ENCODE peak calls at places on chromosomes 1 and 21, in seven cellular contexts. L is body of pancreas; Z is uterus; J is glutamatergic neuron; K is left ventricle myocardium inferior; D is activated CD8-positive, alpha-beta T cell treated with anti-CD3 and anti-CD28 coated beads for 36 hours; G is GM23338. A is an unnamed sample.

GRCh38 chr21:33247596-33247995 is 17.9 kb downstream of the IFNAR2 start:
- DNase-seq in G (no peak), L (no peak), K (no peak), Z (no peak), D (no peak), J (no peak), A (no peak)

GRCh38 chr1:168510595-168510918 is 33.2 kb downstream of the XCL2 start:
- DNase-seq in Z (no peak), L (no peak), G (no peak), J (no peak), D (no peak), K (no peak), A (no peak)

GRCh38 chr1:154419620-154420020 is 14.5 kb downstream of the IL6R start:
- DNase-seq in G (no peak), Z (peak), L (peak), D (peak), J (no peak), K (peak), A (peak)

GRCh38 chr1:186059311-186059710 is 315.7 kb downstream of the TPR start:
- DNase-seq in G (no peak), D (no peak), Z (no peak), K (no peak), J (no peak), L (no peak), A (no peak)

GRCh38 chr1:198155253-198155652 is 1.5 kb upstream of the NEK7 start:
- DNase-seq in L (no peak), Z (no peak), J (no peak), G (no peak), K (no peak), D (no peak), A (no peak)

GRCh38 chr1:83055391-83056170 is 943.4 kb downstream of the TTLL7 start:
- DNase-seq in J (no peak), K (no peak), Z (no peak), L (no peak), D (no peak), G (peak), A (no peak)

GRCh38 chr1:14924012-14924452 is 229.5 kb upstream of the TMEM51 start:
- DNase-seq in K (peak), G (peak), L (peak), Z (peak), D (peak), J (peak), A (peak)

GRCh38 chr1:154158307-154159125 is 3.6 kb upstream of the NUP210L start:
- DNase-seq in Z (no peak), D (no peak), K (no peak), L (no peak), J (no peak), G (no peak), A (no peak)

GRCh38 chr1:234230414-234230862 is 142.8 kb upstream of the COA6 start:
- DNase-seq in K (no peak), G (no peak), Z (no peak), J (no peak), D (peak), L (no peak), A (no peak)

GRCh38 chr1:234234199-234234598 is 139.1 kb upstream of the COA6 start:
- DNase-seq in L (no peak), G (no peak), K (no peak), J (peak), Z (no peak), D (no peak), A (no peak)

GRCh38 chr1:234231893-234232276 is 141.4 kb upstream of the COA6 start:
- DNase-seq in D (no peak), L (no peak), K (no peak), G (no peak), Z (no peak), J (no peak), A (no peak)

GRCh38 chr1:234229676-234230075 is 143.6 kb upstream of the COA6 start:
- DNase-seq in L (no peak), Z (no peak), J (no peak), D (no peak), K (no peak), G (no peak), A (no peak)

GRCh38 chr1:234231061-234231892 is 142.0 kb upstream of the COA6 start:
- DNase-seq in J (peak), L (no peak), G (peak), K (no peak), Z (no peak), D (no peak), A (no peak)
- TF ChIP-seq CTCF in J (peak), L (no peak), G (peak), K (no peak), Z (no peak), D (no peak), A (no peak)

GRCh38 chr1:85258536-85259117 is 835 bp downstream of the C1orf52 start:
- DNase-seq in J (no peak), L (no peak), K (no peak), D (no peak), Z (no peak), G (no peak), A (no peak)
- TF ChIP-seq CTCF in J (no peak), L (no peak), K (no peak), D (no peak), Z (no peak), G (peak), A (no peak)

GRCh38 chr1:207396360-207396759 is 57.8 kb upstream of the CR2 start:
- DNase-seq in K (no peak), Z (no peak), G (peak), J (no peak), L (no peak), D (no peak), A (no peak)

GRCh38 chr1:207401578-207401977 is 52.5 kb upstream of the CR2 start:
- DNase-seq in G (peak), J (no peak), Z (no peak), K (no peak), D (no peak), L (no peak), A (no peak)

GRCh38 chr1:207398986-207399385 is 55.1 kb upstream of the CR2 start:
- DNase-seq in Z (no peak), G (no peak), J (no peak), D (no peak), L (no peak), K (no peak), A (peak)

GRCh38 chr1:207393610-207394009 is 60.5 kb upstream of the CR2 start:
- DNase-seq in D (peak), K (no peak), Z (no peak), G (no peak), J (no peak), L (peak), A (no peak)

GRCh38 chr1:207397525-207397926 is 56.6 kb upstream of the CR2 start:
- DNase-seq in L (no peak), J (no peak), K (no peak), Z (no peak), D (no peak), G (peak), A (no peak)
- TF ChIP-seq CTCF in L (no peak), J (no peak), K (no peak), Z (no peak), D (no peak), G (peak), A (peak)

DNA sequence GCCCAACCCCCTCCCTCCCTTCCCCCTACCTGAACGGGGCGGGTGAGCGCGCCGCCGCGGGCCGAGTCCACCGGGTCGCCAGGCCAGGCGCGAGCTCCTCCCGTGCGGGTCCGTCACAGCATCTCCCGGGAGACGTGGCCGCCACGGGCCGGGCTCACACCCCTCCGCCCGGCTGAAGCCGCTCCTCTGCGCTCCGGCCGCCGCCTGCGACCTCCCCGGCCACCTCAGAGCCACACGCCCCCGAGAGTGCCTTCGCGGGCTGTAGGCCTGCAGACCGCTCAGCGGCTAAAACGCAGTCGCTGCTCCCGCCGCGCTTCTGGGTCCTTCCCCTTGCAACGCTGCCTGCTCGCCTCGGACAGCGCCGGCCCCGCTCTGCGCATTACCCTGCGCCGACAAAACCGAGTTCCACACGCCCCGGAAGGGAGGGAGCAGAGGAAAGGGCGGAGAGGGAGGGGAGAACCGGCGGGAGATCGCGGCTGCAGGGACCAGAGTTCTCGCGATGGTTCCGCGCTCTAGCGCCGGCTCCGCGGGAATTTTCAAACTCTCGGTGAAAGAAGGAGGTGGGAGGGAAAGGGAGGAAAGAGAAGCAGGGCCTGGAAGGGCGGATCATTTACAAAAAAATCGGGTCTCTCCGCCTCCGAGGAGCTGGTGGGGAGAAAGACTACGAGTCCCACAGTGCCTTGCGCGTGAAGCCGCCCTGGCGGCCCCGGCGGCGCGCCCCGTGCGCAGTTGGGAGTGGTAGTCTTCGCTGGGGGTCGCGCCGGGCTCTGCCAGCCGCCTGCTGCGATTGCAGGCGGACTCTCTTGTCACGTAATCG is at the start of gene AHCTF1:
- DNase-seq in J (peak), Z (peak), G (peak), L (peak), D (peak), K (peak), A (peak)
- TF ChIP-seq CTCF in J (no peak), Z (peak), G (no peak), L (peak), D (no peak), K (peak), A (peak)

DNA sequence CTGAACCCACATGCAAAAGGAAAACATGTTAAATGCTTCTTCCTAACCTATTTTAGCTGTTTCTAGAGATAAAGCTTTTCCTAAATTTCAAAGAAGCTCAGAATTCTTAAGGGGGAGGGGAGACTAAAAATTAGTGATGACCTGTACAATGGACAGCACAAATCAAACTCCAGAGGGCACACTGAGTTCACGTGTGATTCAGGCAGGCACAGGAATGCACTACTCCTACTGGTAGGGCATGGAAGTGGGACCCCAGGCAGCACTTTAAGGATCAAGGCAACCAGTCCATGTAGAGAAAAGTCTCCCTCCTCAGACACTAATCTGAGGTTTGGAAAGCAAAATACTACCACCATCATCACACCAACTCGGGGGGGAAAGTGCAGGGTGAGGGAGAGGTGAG is 31.3 kb upstream of the CLCA4 start:
- DNase-seq in Z (no peak), G (peak), D (no peak), K (no peak), L (no peak), J (no peak), A (peak)
- TF ChIP-seq CTCF in Z (no peak), G (peak), D (no peak), K (peak), L (peak), J (peak), A (peak)

DNA sequence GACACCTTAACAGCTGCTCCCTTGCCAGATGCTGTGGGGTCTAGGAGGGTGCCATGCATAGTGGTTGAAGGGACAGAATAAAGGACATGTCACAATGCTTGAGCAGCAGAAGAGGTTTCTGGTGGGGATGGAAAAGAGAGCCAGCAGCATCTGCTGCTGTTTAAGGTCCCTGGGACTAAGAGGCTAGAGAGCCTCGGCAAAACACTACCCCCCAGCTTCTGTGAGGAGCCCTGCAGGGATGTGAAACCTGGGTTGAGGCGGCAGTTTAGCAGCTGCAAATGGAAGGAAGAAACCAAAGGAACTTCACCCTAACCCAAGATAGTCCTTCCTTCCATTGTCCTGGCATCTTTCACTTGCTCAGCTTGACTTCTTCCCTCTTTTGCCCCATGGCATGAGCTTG is 39.4 kb downstream of the PLXNA2 start:
- DNase-seq in G (no peak), J (no peak), Z (no peak), D (no peak), K (no peak), L (no peak), A (no peak)
- TF ChIP-seq CTCF in G (peak), J (no peak), Z (no peak), D (no peak), K (no peak), L (no peak), A (no peak)

GRCh38 chr1:46665983-46666382 is 2.2 kb downstream of the ATPAF1 start:
- DNase-seq in L (no peak), G (peak), J (no peak), Z (no peak), K (no peak), D (no peak), A (no peak)
- TF ChIP-seq CTCF in L (no peak), G (no peak), J (no peak), Z (no peak), K (no peak), D (no peak), A (no peak)

GRCh38 chr21:31766895-31767294 is 35.0 kb upstream of the SCAF4 start:
- DNase-seq in K (no peak), Z (no peak), G (no peak), J (no peak), D (no peak), L (no peak), A (no peak)
- TF ChIP-seq CTCF in K (no peak), Z (no peak), G (no peak), J (no peak), D (no peak), L (no peak), A (no peak)

GRCh38 chr1:16244650-16245285 is 7.8 kb upstream of the CPLANE2 start:
- DNase-seq in J (no peak), L (no peak), Z (no peak), K (no peak), G (no peak), D (no peak), A (no peak)
- TF ChIP-seq CTCF in J (peak), L (no peak), Z (no peak), K (peak), G (no peak), D (peak), A (no peak)